ENCODE peak calls at places on chromosomes 7 and 10, in six cellular contexts. One of them, this sample, is unnamed.

GRCh38 chr10:117168135-117168674 is 29.1 kb upstream of the KCNK18 start:
- DNase-seq in stimulated activated CD4-positive, alpha-beta T cell treated with anti-CD3 and anti-CD28 coated beads, Interleukin-1b, Interleukin-23, amount 100 ng/mL, for 24 hours: peak
- DNase-seq in heart right ventricle: peak
- DNase-seq in T-helper 9 cell: peak
- DNase-seq in LoVo: peak
- DNase-seq in left lung: peak
- DNase-seq in this sample: peak

GRCh38 chr7:11212816-11213215 is 239.1 kb downstream of the PHF14 start:
- DNase-seq in stimulated activated CD4-positive, alpha-beta T cell treated with anti-CD3 and anti-CD28 coated beads, Interleukin-1b, Interleukin-23, amount 100 ng/mL, for 24 hours: no peak
- DNase-seq in heart right ventricle: no peak
- DNase-seq in T-helper 9 cell: no peak
- DNase-seq in LoVo: no peak
- DNase-seq in left lung: no peak
- DNase-seq in this sample: no peak

GRCh38 chr7:134461921-134462320 is 3.0 kb upstream of the AKR1B1 start:
- DNase-seq in stimulated activated CD4-positive, alpha-beta T cell treated with anti-CD3 and anti-CD28 coated beads, Interleukin-1b, Interleukin-23, amount 100 ng/mL, for 24 hours: no peak
- DNase-seq in heart right ventricle: no peak
- DNase-seq in T-helper 9 cell: no peak
- DNase-seq in LoVo: no peak
- DNase-seq in left lung: no peak
- DNase-seq in this sample: no peak

GRCh38 chr7:28155019-28155660 is 25.5 kb downstream of the JAZF1 start:
- DNase-seq in stimulated activated CD4-positive, alpha-beta T cell treated with anti-CD3 and anti-CD28 coated beads, Interleukin-1b, Interleukin-23, amount 100 ng/mL, for 24 hours: no peak
- DNase-seq in heart right ventricle: no peak
- DNase-seq in T-helper 9 cell: no peak
- DNase-seq in LoVo: no peak
- DNase-seq in left lung: no peak
- DNase-seq in this sample: no peak

GRCh38 chr7:155066417-155066950 is 3.6 kb upstream of the HTR5A start:
- DNase-seq in stimulated activated CD4-positive, alpha-beta T cell treated with anti-CD3 and anti-CD28 coated beads, Interleukin-1b, Interleukin-23, amount 100 ng/mL, for 24 hours: no peak
- DNase-seq in heart right ventricle: no peak
- DNase-seq in T-helper 9 cell: no peak
- DNase-seq in LoVo: no peak
- DNase-seq in left lung: no peak
- DNase-seq in this sample: no peak

GRCh38 chr10:11313463-11313862 is 295.8 kb downstream of the CELF2 start:
- DNase-seq in stimulated activated CD4-positive, alpha-beta T cell treated with anti-CD3 and anti-CD28 coated beads, Interleukin-1b, Interleukin-23, amount 100 ng/mL, for 24 hours: no peak
- DNase-seq in heart right ventricle: no peak
- DNase-seq in T-helper 9 cell: no peak
- DNase-seq in LoVo: no peak
- DNase-seq in left lung: no peak
- DNase-seq in this sample: no peak

GRCh38 chr7:158740657-158741293 is 36.2 kb upstream of the NCAPG2 start:
- DNase-seq in stimulated activated CD4-positive, alpha-beta T cell treated with anti-CD3 and anti-CD28 coated beads, Interleukin-1b, Interleukin-23, amount 100 ng/mL, for 24 hours: no peak
- DNase-seq in heart right ventricle: no peak
- DNase-seq in T-helper 9 cell: no peak
- DNase-seq in LoVo: no peak
- DNase-seq in left lung: no peak
- DNase-seq in this sample: no peak

GRCh38 chr10:132708441-132708840 is 77.5 kb downstream of the NKX6-2 start:
- DNase-seq in stimulated activated CD4-positive, alpha-beta T cell treated with anti-CD3 and anti-CD28 coated beads, Interleukin-1b, Interleukin-23, amount 100 ng/mL, for 24 hours: no peak
- DNase-seq in heart right ventricle: peak
- DNase-seq in T-helper 9 cell: no peak
- DNase-seq in LoVo: no peak
- DNase-seq in left lung: peak
- DNase-seq in this sample: peak

This sample was measured in left ventricle myocardium superior.